ENCODE peak calls at places on chromosomes 3 and 15, in four cellular contexts. One of them, this sample, is unnamed.

GRCh38 chr15:67063689-67064606 is 1.5 kb upstream of the SMAD3 start:
- DNase-seq in HL-60: no peak
- DNase-seq in K562: peak; percentile 73
- DNase-seq in HCT116: peak; percentile 89
- DNase-seq in this sample: no peak

GRCh38 chr3:114711321-114711891 is 417.6 kb downstream of the TIGIT start:
- DNase-seq in HL-60: no peak
- DNase-seq in K562: no peak
- DNase-seq in HCT116: no peak
- DNase-seq in this sample: no peak

GRCh38 chr15:41401904-41402267 is 410 bp downstream of the NDUFAF1 start:
- DNase-seq in HL-60: no peak
- DNase-seq in K562: no peak
- DNase-seq in HCT116: no peak
- DNase-seq in this sample: no peak

GRCh38 chr3:71468311-71469130 is 115.0 kb downstream of the FOXP1 start:
- DNase-seq in HL-60: no peak
- DNase-seq in K562: no peak
- DNase-seq in HCT116: no peak
- DNase-seq in this sample: no peak

GRCh38 chr15:64693134-64693533 is 82.3 kb downstream of the RBPMS2 start:
- DNase-seq in HL-60: no peak
- DNase-seq in K562: no peak
- DNase-seq in HCT116: no peak
- DNase-seq in this sample: no peak

GRCh38 chr3:43317461-43318316 is 31.3 kb downstream of the SNRK start:
- DNase-seq in HL-60: no peak
- DNase-seq in K562: no peak
- DNase-seq in HCT116: no peak
- DNase-seq in this sample: no peak

GRCh38 chr15:75058127-75058905 is 34.9 kb downstream of the PPCDC start:
- DNase-seq in HL-60: no peak
- DNase-seq in K562: no peak
- DNase-seq in HCT116: no peak
- DNase-seq in this sample: no peak

GRCh38 chr3:131960324-131960723 is 74.5 kb downstream of the CPNE4 start:
- DNase-seq in HL-60: no peak
- DNase-seq in K562: no peak
- DNase-seq in HCT116: no peak
- DNase-seq in this sample: no peak

GRCh38 chr3:26652157-26652556 is 29.6 kb downstream of the LRRC3B start:
- DNase-seq in HL-60: no peak
- DNase-seq in K562: no peak
- DNase-seq in HCT116: no peak
- DNase-seq in this sample: no peak

DNA sequence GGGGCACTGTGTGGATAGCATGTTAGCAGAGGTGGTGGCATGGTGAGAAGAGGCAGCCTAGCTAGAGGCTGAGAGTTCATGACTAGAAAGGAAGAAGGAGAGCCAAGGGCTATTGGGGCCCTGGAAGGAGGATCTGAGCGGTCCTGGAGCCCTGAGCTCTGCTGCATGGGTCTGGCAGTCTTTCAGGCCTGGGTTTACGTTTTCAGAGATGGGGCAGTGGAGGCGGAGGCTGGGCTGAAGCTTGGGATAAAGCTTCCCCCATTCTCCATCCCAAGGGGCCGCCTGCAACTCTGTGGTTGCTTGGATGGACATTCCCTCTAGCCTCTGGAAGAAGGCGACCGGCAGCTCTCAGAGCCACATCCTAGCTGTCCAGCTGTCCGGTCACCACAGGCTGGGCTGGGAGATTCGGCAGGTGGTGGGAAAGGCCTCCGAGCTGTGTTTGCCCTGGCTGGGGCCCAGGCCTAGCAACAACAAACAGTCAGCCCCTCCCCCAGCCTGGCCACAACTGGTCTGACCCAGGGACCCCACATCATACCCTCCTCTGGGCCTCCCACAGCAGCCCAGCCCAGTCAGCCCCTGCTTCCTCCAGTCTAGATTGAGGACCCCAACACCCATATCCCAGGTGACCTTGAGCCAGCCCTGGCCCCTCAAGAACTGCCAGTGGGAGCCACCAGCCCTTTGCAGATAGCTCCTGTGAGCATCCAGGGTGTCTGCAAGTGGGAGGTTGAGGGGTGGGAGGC is 1.8 kb upstream of the SLC38A3 start:
- DNase-seq in HL-60: no peak
- DNase-seq in K562: no peak
- DNase-seq in HCT116: no peak
- DNase-seq in this sample: no peak
- TF ChIP-seq REST in HL-60: no peak
- TF ChIP-seq REST in K562: no peak
- TF ChIP-seq REST in HCT116: no peak
- TF ChIP-seq REST in this sample: no peak

DNA sequence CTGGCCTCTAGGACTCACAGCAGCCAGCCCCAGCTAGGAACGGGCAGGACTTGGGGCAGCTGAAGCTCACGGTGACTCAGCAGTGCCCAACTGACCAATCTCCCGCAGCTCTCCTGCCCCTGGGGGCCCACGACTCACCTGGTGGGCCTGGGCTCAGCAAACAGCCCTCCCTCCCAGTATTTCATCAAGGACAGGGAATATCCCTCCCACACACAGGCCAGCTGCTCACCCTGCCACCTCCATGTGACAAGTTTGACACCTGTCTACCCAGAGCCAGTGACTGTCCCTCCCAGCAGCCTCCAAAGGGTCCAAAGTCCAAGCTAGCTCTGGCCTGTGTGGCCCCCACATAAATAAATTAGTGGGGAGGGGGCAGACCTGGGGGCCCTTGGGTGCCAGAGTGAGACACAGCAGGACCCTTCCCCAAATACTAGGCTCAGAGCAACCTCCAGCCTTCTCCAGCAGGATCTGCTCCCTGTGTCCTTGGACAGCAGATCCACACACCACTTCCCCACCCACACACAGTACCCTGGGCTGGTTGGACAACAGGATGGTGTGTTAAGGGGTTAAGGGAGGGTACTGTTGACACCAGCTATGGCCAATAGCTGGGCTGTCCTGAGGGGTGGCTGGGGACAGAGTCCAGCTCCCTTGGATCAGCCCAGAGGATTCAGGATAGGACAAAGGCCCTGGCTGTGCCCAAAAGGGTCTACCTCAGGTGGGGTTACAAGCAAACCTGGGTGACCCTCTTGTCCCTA is 4.3 kb downstream of the GNAT1 start:
- DNase-seq in HL-60: no peak
- DNase-seq in K562: no peak
- DNase-seq in HCT116: no peak
- DNase-seq in this sample: no peak
- H3K27ac ChIP-seq in HL-60: no peak overlapping the region
- H3K27ac ChIP-seq in K562: no peak overlapping the region
- H3K27ac ChIP-seq in HCT116: no peak overlapping the region
- H3K27ac ChIP-seq in this sample: no peak overlapping the region

GRCh38 chr3:61233828-61234227 is 17.4 kb downstream of the FHIT start:
- DNase-seq in HL-60: no peak
- DNase-seq in K562: no peak
- DNase-seq in HCT116: no peak
- DNase-seq in this sample: no peak
- TF ChIP-seq REST in HL-60: no peak
- TF ChIP-seq REST in K562: no peak
- TF ChIP-seq REST in HCT116: no peak
- TF ChIP-seq REST in this sample: no peak

GRCh38 chr3:133948131-133948810 is 52.6 kb upstream of the RAB6B start:
- DNase-seq in HL-60: no peak
- DNase-seq in K562: no peak
- DNase-seq in HCT116: no peak
- DNase-seq in this sample: no peak

GRCh38 chr3:133943639-133944131 is 48.0 kb upstream of the RAB6B start:
- DNase-seq in HL-60: peak; percentile 75
- DNase-seq in K562: peak; percentile 67
- DNase-seq in HCT116: peak; percentile 85
- DNase-seq in this sample: peak; percentile 54

GRCh38 chr3:133944641-133945441 is 49.2 kb upstream of the RAB6B start:
- DNase-seq in HL-60: no peak
- DNase-seq in K562: no peak
- DNase-seq in HCT116: no peak
- DNase-seq in this sample: no peak

GRCh38 chr3:133944181-133944580 is 48.5 kb upstream of the RAB6B start:
- DNase-seq in HL-60: no peak
- DNase-seq in K562: no peak
- DNase-seq in HCT116: no peak
- DNase-seq in this sample: peak; percentile 7

GRCh38 chr3:133945696-133946095 is 50.0 kb upstream of the RAB6B start:
- DNase-seq in HL-60: no peak
- DNase-seq in K562: no peak
- DNase-seq in HCT116: no peak
- DNase-seq in this sample: no peak
- H3K27ac ChIP-seq in HL-60: no peak overlapping the region
- H3K27ac ChIP-seq in K562: no peak overlapping the region
- H3K27ac ChIP-seq in HCT116: no peak overlapping the region
- H3K27ac ChIP-seq in this sample: peak overlapping the region; percentile 79

GRCh38 chr15:76286231-76286879 is 24.9 kb downstream of the ETFA start:
- DNase-seq in HL-60: no peak
- DNase-seq in K562: no peak
- DNase-seq in HCT116: no peak
- DNase-seq in this sample: no peak
- TF ChIP-seq REST in HL-60: no peak
- TF ChIP-seq REST in K562: no peak
- TF ChIP-seq REST in HCT116: no peak
- TF ChIP-seq REST in this sample: no peak

This sample was measured in Panc1.